ENCODE peak calls at places on chromosomes 7 and 10, in ten cellular contexts. M, Q, E, Z, Y, U, I, X, J and T are unnamed samples.

GRCh38 chr10:133019191-133019590 is 68.5 kb upstream of the ADGRA1 start:
- DNase-seq in I (no peak), Z (no peak), X (no peak), U (no peak), Y (no peak), E (no peak), J (no peak), Q (no peak), M (no peak), T (no peak)

GRCh38 chr7:120856621-120857352 is 1.2 kb downstream of the TSPAN12 start:
- DNase-seq in I (peak; percentile 19), E (peak; percentile 8), J (no peak), Z (peak; percentile 23), M (no peak), Y (no peak), X (peak; percentile 8), Q (peak; percentile 48), U (no peak), T (peak; percentile 28)

GRCh38 chr7:43784030-43785001 is 25.8 kb downstream of the BLVRA start:
- DNase-seq in J (no peak), Q (peak; percentile 73), M (no peak), E (no peak), Z (no peak), U (no peak), Y (no peak), I (peak; percentile 58), X (no peak), T (no peak)

GRCh38 chr10:132702601-132703304 is 83.2 kb downstream of the NKX6-2 start:
- DNase-seq in Q (peak; percentile 35), Y (no peak), I (no peak), Z (no peak), X (no peak), E (no peak), J (no peak), U (no peak), M (no peak), T (no peak)

GRCh38 chr7:1352656-1353286 is 106.5 kb downstream of the MICALL2 start:
- DNase-seq in J (no peak), E (no peak), M (no peak), Z (no peak), Y (no peak), I (no peak), Q (peak; percentile 34), U (no peak), X (no peak), T (no peak)

GRCh38 chr7:138092486-138093028 is 16.3 kb downstream of the AKR1D1 start:
- DNase-seq in X (no peak), E (no peak), I (no peak), Z (peak; percentile 62), Q (no peak), J (no peak), M (no peak), Y (no peak), U (no peak), T (no peak)

GRCh38 chr7:131608112-131608498 is 51.7 kb upstream of the PODXL start:
- DNase-seq in X (no peak), Z (no peak), J (no peak), Y (no peak), M (no peak), Q (no peak), E (no peak), U (no peak), I (no peak), T (peak; percentile 55)

GRCh38 chr10:79948976-79949722 is at the start of gene SFTPD:
- DNase-seq in X (no peak), Z (no peak), E (no peak), U (no peak), Q (peak; percentile 77), I (no peak), J (no peak), M (no peak), Y (no peak), T (no peak)

GRCh38 chr7:167087-167855 is 25.1 kb upstream of the FAM20C start:
- DNase-seq in Y (no peak), Q (peak; percentile 64), M (no peak), Z (no peak), X (no peak), U (no peak), J (no peak), E (no peak), I (no peak), T (no peak)

GRCh38 chr10:102633282-102633681 is 11.0 kb upstream of the TRIM8 start:
- DNase-seq in X (peak; percentile 59), U (no peak), Y (no peak), Z (peak; percentile 68), I (peak; percentile 64), Q (peak; percentile 78), E (no peak), J (no peak), M (no peak), T (peak; percentile 66)

GRCh38 chr7:37395618-37396259 is 52.9 kb downstream of the ELMO1 start:
- DNase-seq in J (no peak), E (no peak), Z (peak; percentile 67), M (no peak), I (no peak), Y (no peak), Q (no peak), X (no peak), U (no peak), T (no peak)

GRCh38 chr7:80334185-80334584 is 177.7 kb downstream of the GNAT3 start:
- DNase-seq in X (no peak), I (no peak), E (no peak), Y (no peak), M (no peak), J (no peak), Z (no peak), U (no peak), Q (no peak), T (no peak)

GRCh38 chr7:54785261-54785660 is 26.2 kb upstream of the SEC61G start:
- DNase-seq in U (no peak), I (no peak), M (no peak), Q (no peak), Z (peak; percentile 33), Y (no peak), E (no peak), J (no peak), X (peak; percentile 42), T (peak; percentile 73)

GRCh38 chr7:46557295-46557711 is 636.2 kb upstream of the IGFBP3 start:
- DNase-seq in Z (peak; percentile 85), X (peak; percentile 58), Q (no peak), U (no peak), Y (no peak), E (no peak), I (no peak), J (no peak), M (no peak), T (no peak)

GRCh38 chr7:41185851-41186250 is 517.0 kb downstream of the INHBA start:
- DNase-seq in I (no peak), Y (no peak), X (no peak), E (no peak), U (no peak), Q (no peak), J (no peak), M (no peak), Z (no peak), T (no peak)

GRCh38 chr7:114048386-114049235 is 129.8 kb upstream of the PPP1R3A start:
- DNase-seq in U (no peak), X (peak; percentile 51), Y (peak; percentile 13), Z (peak; percentile 57), M (no peak), E (no peak), Q (no peak), J (no peak), I (no peak), T (peak; percentile 67)

GRCh38 chr10:22381262-22381661 is 36.0 kb downstream of the SPAG6 start:
- DNase-seq in X (no peak), M (no peak), Q (no peak), E (no peak), Z (no peak), I (no peak), J (no peak), U (no peak), Y (no peak), T (no peak)

GRCh38 chr7:38451840-38452239 is 178.4 kb upstream of the TARP start:
- DNase-seq in M (no peak), Z (peak; percentile 42), I (no peak), X (peak; percentile 57), Y (peak; percentile 58), Q (no peak), E (peak; percentile 67), J (peak; percentile 66), U (no peak), T (peak; percentile 44)

GRCh38 chr7:116630357-116630756 is 41.6 kb upstream of the MET start:
- DNase-seq in M (no peak), U (no peak), I (no peak), X (no peak), J (no peak), Y (no peak), Q (no peak), Z (peak; percentile 25), E (no peak), T (no peak)

GRCh38 chr10:115826391-115826790 is 446.6 kb downstream of the GFRA1 start:
- DNase-seq in M (no peak), Q (no peak), E (no peak), X (no peak), U (no peak), I (no peak), J (no peak), Y (peak; percentile 20), Z (peak; percentile 53), T (no peak)

GRCh38 chr7:82323806-82324205 is 119.8 kb downstream of the CACNA2D1 start:
- DNase-seq in M (no peak), Z (no peak), Y (no peak), J (no peak), X (no peak), Q (no peak), E (no peak), U (no peak), I (no peak), T (no peak)

GRCh38 chr7:46386428-46387399 is 465.6 kb upstream of the IGFBP3 start:
- DNase-seq in Z (peak; percentile 57), I (no peak), Y (no peak), M (no peak), U (no peak), E (no peak), J (no peak), X (peak; percentile 29), Q (no peak), T (peak; percentile 29)

GRCh38 chr10:74081192-74081803 is 69.3 kb downstream of the AP3M1 start:
- DNase-seq in E (peak; percentile 75), J (peak; percentile 18), U (peak; percentile 16), Q (no peak), M (no peak), Y (no peak), Z (peak; percentile 65), I (peak; percentile 56), X (peak; percentile 75), T (peak; percentile 63)

GRCh38 chr7:45224832-45225231 is 67.2 kb downstream of the RAMP3 start:
- DNase-seq in I (no peak), Z (peak; percentile 9), M (no peak), E (no peak), J (no peak), X (no peak), Y (no peak), Q (no peak), U (no peak), T (no peak)

GRCh38 chr10:129968937-129969527 is 5.0 kb upstream of the EBF3 start:
- DNase-seq in I (peak; percentile 77), Z (no peak), Q (peak; percentile 51), U (no peak), E (no peak), J (no peak), Y (no peak), M (no peak), X (no peak), T (peak; percentile 31)

GRCh38 chr10:110007171-110007700 is 548 bp upstream of the ADD3 start:
- DNase-seq in J (no peak), Q (no peak), E (peak; percentile 56), M (no peak), U (no peak), Z (no peak), X (no peak), I (peak; percentile 69), Y (no peak), T (no peak)

GRCh38 chr10:124264271-124264670 is 154.5 kb downstream of the OAT start:
- DNase-seq in X (no peak), I (no peak), U (no peak), J (no peak), Y (no peak), M (no peak), Q (peak; percentile 39), Z (no peak), E (no peak), T (no peak)

GRCh38 chr7:5324961-5325360 is 42.2 kb downstream of the SLC29A4 start:
- DNase-seq in Q (no peak), J (no peak), Y (no peak), U (no peak), I (no peak), E (no peak), X (no peak), M (no peak), Z (no peak), T (no peak)